ENCODE peak calls at places on chromosomes 11 and 22, in five cellular contexts. J, X, H, B and W are unnamed samples.
A peak's percentile ranks its signal among the peaks of the same experiment; 100 is the strongest.

GRCh38 chr11:69320756-69321741 is 27.1 kb downstream of the MYEOV start:
- DNase-seq in J (no peak), X (no peak), H (no peak), B (no peak), W (no peak)

GRCh38 chr11:105673089-105673488 is 63.2 kb downstream of the GRIA4 start:
- DNase-seq in J (no peak), X (no peak), H (no peak), B (no peak), W (peak; percentile 36)

GRCh38 chr11:78290293-78291176 is 101.8 kb downstream of the USP35 start:
- DNase-seq in J (no peak), X (no peak), H (no peak), B (no peak), W (peak; percentile 84)

GRCh38 chr22:36184433-36185035 is 17.1 kb downstream of the APOL4 start:
- DNase-seq in J (no peak), X (no peak), H (no peak), B (no peak), W (no peak)

GRCh38 chr11:118142081-118142480 is 10.5 kb downstream of the SCN4B start:
- DNase-seq in J (no peak), X (no peak), H (no peak), B (no peak), W (no peak)

GRCh38 chr11:2752923-2753322 is 53.1 kb upstream of the KCNQ1OT1 start:
- DNase-seq in J (no peak), X (no peak), H (no peak), B (no peak), W (no peak)

GRCh38 chr11:106161775-106162174 is 84.3 kb downstream of the AASDHPPT start:
- DNase-seq in J (no peak), X (no peak), H (no peak), B (no peak), W (no peak)

GRCh38 chr22:46443850-46444389 is 93.5 kb downstream of the CELSR1 start:
- DNase-seq in J (no peak), X (no peak), H (no peak), B (no peak), W (no peak)

GRCh38 chr22:41445171-41446056 is 1.2 kb downstream of the TOB2 start:
- DNase-seq in J (peak; percentile 54), X (no peak), H (no peak), B (no peak), W (no peak)

GRCh38 chr11:3030289-3031070 is 26.7 kb downstream of the CARS1 start:
- DNase-seq in J (no peak), X (no peak), H (no peak), B (no peak), W (no peak)

GRCh38 chr11:124736738-124737137 is 3.0 kb upstream of the NRGN start:
- DNase-seq in J (no peak), X (no peak), H (no peak), B (no peak), W (no peak)

GRCh38 chr11:18669629-18670162 is 28.9 kb upstream of the TMEM86A start:
- DNase-seq in J (no peak), X (no peak), H (no peak), B (no peak), W (no peak)

GRCh38 chr22:45968751-45969413 is 8.1 kb downstream of the WNT7B start:
- DNase-seq in J (no peak), X (no peak), H (no peak), B (no peak), W (no peak)

GRCh38 chr22:35538801-35539321 is 1.8 kb upstream of the RASD2 start:
- DNase-seq in J (no peak), X (no peak), H (no peak), B (no peak), W (no peak)

GRCh38 chr22:22710719-22711531 is 66.5 kb downstream of the GGTLC2 start:
- DNase-seq in J (peak; percentile 62), X (peak; percentile 3), H (peak; percentile 68), B (peak; percentile 64), W (peak; percentile 48)

GRCh38 chr11:15006139-15006759 is 34.1 kb upstream of the CALCA start:
- DNase-seq in J (no peak), X (no peak), H (no peak), B (no peak), W (no peak)